ENCODE peak calls at places on chromosomes 16 and 17, in four cellular contexts. E is stimulated activated CD8-positive, alpha-beta memory T cell treated with anti-CD3 and anti-CD28 coated beads, Interleukin-12 subunit alpha, Interleukin-12 subunit beta, amount 100 ng/mL, for 4 hours; A is stimulated activated CD4-positive, alpha-beta T cell treated with anti-CD3 and anti-CD28 coated beads, Interleukin-15, amount 100 ng/mL, for 1 hour; K is stomach. P is an unnamed sample.

GRCh38 chr17:68353121-68353521 is 61.8 kb downstream of the ARSG start:
- DNase-seq in E (no peak), A (no peak), K (no peak), P (no peak)

GRCh38 chr16:23679274-23679985 is 741 bp downstream of the PLK1 start:
- DNase-seq in E (no peak), A (no peak), K (no peak), P (no peak)

GRCh38 chr17:55274371-55275255 is 9.9 kb downstream of the HLF start:
- DNase-seq in E (no peak), A (no peak), K (no peak), P (no peak)

GRCh38 chr16:11835891-11836652 is 15.3 kb downstream of the RSL1D1 start:
- DNase-seq in E (no peak), A (no peak), K (no peak), P (peak; percentile 59)

GRCh38 chr16:4615389-4616046 is 830 bp upstream of the UBALD1 start:
- DNase-seq in E (no peak), A (no peak), K (no peak), P (no peak)

GRCh38 chr16:14300631-14301149 is 229.6 kb downstream of the MRTFB start:
- DNase-seq in E (peak; percentile 7), A (no peak), K (peak; percentile 72), P (peak; percentile 51)

GRCh38 chr17:21539146-21539545 is 153.2 kb upstream of the KCNJ18 start:
- DNase-seq in E (no peak), A (no peak), K (no peak), P (no peak)

GRCh38 chr17:64412944-64413381 is 22.3 kb upstream of the PECAM1 start:
- DNase-seq in E (no peak), A (no peak), K (no peak), P (no peak)

GRCh38 chr17:65850486-65850885 is 289.0 kb upstream of the AXIN2 start:
- DNase-seq in E (no peak), A (no peak), K (no peak), P (no peak)

GRCh38 chr16:88854306-88855111 is 2.2 kb downstream of the GALNS start:
- DNase-seq in E (no peak), A (no peak), K (no peak), P (no peak)

GRCh38 chr17:9185142-9185541 is 163.8 kb downstream of the NTN1 start:
- DNase-seq in E (no peak), A (no peak), K (no peak), P (no peak)

GRCh38 chr17:13967416-13967815 is 101.9 kb upstream of the COX10 start:
- DNase-seq in E (no peak), A (no peak), K (no peak), P (peak; percentile 60)

GRCh38 chr17:10360578-10360977 is 12.2 kb downstream of the MYH13 start:
- DNase-seq in E (no peak), A (no peak), K (no peak), P (no peak)

GRCh38 chr16:71426069-71426879 is 15.6 kb downstream of the TLE7 start:
- DNase-seq in E (no peak), A (no peak), K (no peak), P (peak; percentile 71)

GRCh38 chr17:61487161-61487654 is 35.0 kb downstream of the TBX4 start:
- DNase-seq in E (no peak), A (no peak), K (peak; percentile 20), P (no peak)

GRCh38 chr16:10103096-10103495 is 79.1 kb downstream of the GRIN2A start:
- DNase-seq in E (no peak), A (no peak), K (no peak), P (no peak)

GRCh38 chr17:31085563-31085962 is 9.2 kb upstream of the NF1 start:
- DNase-seq in E (no peak), A (no peak), K (no peak), P (no peak)

GRCh38 chr17:20908373-20909273 is 134.2 kb downstream of the USP22 start:
- DNase-seq in E (peak; percentile 63), A (peak; percentile 69), K (peak; percentile 84), P (peak; percentile 91)

GRCh38 chr17:8949061-8949622 is 16.4 kb downstream of the PIK3R5 start:
- DNase-seq in E (no peak), A (no peak), K (no peak), P (no peak)

GRCh38 chr16:29892458-29892813 is 6.9 kb downstream of the SEZ6L2 start:
- DNase-seq in E (no peak), A (no peak), K (no peak), P (no peak)

GRCh38 chr16:87580855-87581261 is 21.4 kb upstream of the JPH3 start:
- DNase-seq in E (no peak), A (no peak), K (no peak), P (peak; percentile 34)

GRCh38 chr16:53945996-53946395 is 242.0 kb downstream of the FTO start:
- DNase-seq in E (no peak), A (no peak), K (no peak), P (no peak)

GRCh38 chr17:65896889-65897288 is 295.0 kb downstream of the CEP112 start:
- DNase-seq in E (no peak), A (no peak), K (no peak), P (no peak)

GRCh38 chr17:51770031-51770759 is 388.3 kb downstream of the CA10 start:
- DNase-seq in E (no peak), A (no peak), K (no peak), P (no peak)

GRCh38 chr16:10037771-10038170 is 144.5 kb downstream of the GRIN2A start:
- DNase-seq in E (no peak), A (no peak), K (no peak), P (no peak)

GRCh38 chr17:49996495-49997255 is 1.7 kb upstream of the DLX3 start:
- DNase-seq in E (peak; percentile 44), A (peak; percentile 64), K (peak; percentile 59), P (no peak)

GRCh38 chr16:1708768-1709180 is 2.8 kb downstream of the MAPK8IP3 start:
- DNase-seq in E (no peak), A (no peak), K (no peak), P (peak; percentile 81)

GRCh38 chr16:13902677-13903076 is 17.3 kb upstream of the ERCC4 start:
- DNase-seq in E (no peak), A (no peak), K (no peak), P (no peak)

GRCh38 chr16:77585379-77585778 is 136.9 kb upstream of the NUDT7 start:
- DNase-seq in E (no peak), A (no peak), K (no peak), P (no peak)

GRCh38 chr17:50529849-50530248 is 2.7 kb upstream of the EPN3 start:
- DNase-seq in E (no peak), A (no peak), K (no peak), P (no peak)

GRCh38 chr17:29243792-29244191 is 2.9 kb upstream of the CRYBA1 start:
- DNase-seq in E (no peak), A (no peak), K (no peak), P (no peak)

GRCh38 chr17:43388198-43389021 is 10.4 kb upstream of the ARL4D start:
- DNase-seq in E (peak; percentile 82), A (peak; percentile 86), K (peak; percentile 94), P (peak; percentile 96)

GRCh38 chr17:81925860-81926450 is 1.6 kb downstream of the MAFG start:
- DNase-seq in E (no peak), A (no peak), K (no peak), P (no peak)

GRCh38 chr16:71520550-71520949 is 5.7 kb upstream of the CHST4 start:
- DNase-seq in E (no peak), A (no peak), K (no peak), P (no peak)

GRCh38 chr16:90057738-90058173 is 19.4 kb downstream of the PRDM7 start:
- DNase-seq in E (no peak), A (no peak), K (no peak), P (no peak)

P was measured in G401.